ENCODE peak calls at places on chromosomes 3 and 15, in eight cellular contexts. One of them, this sample, is unnamed.

GRCh38 chr15:98896802-98897732 is 110.5 kb downstream of the PGPEP1L start:
- DNase-seq in upper lobe of right lung: no peak
- DNase-seq in NB4: peak
- DNase-seq in Peyer's patch: no peak
- DNase-seq in fibroblast of mammary gland: peak
- DNase-seq in cardiac fibroblast: peak
- DNase-seq in tibial nerve: no peak
- DNase-seq in adrenal gland: peak
- DNase-seq in this sample: peak

GRCh38 chr3:77053769-77054168 is 13.9 kb downstream of the ROBO2 start:
- DNase-seq in upper lobe of right lung: no peak
- DNase-seq in cardiac fibroblast: no peak
- DNase-seq in Peyer's patch: no peak
- DNase-seq in tibial nerve: no peak
- DNase-seq in adrenal gland: no peak
- DNase-seq in NB4: no peak
- DNase-seq in fibroblast of mammary gland: no peak
- DNase-seq in this sample: no peak

GRCh38 chr3:111831840-111832239 is 27.2 kb upstream of the PHLDB2 start:
- DNase-seq in upper lobe of right lung: no peak
- DNase-seq in NB4: peak
- DNase-seq in Peyer's patch: no peak
- DNase-seq in tibial nerve: no peak
- DNase-seq in adrenal gland: no peak
- DNase-seq in fibroblast of mammary gland: no peak
- DNase-seq in cardiac fibroblast: no peak
- DNase-seq in this sample: peak

GRCh38 chr3:194097141-194097880 is 38.6 kb upstream of the HES1 start:
- DNase-seq in upper lobe of right lung: no peak
- DNase-seq in cardiac fibroblast: no peak
- DNase-seq in adrenal gland: no peak
- DNase-seq in tibial nerve: no peak
- DNase-seq in Peyer's patch: no peak
- DNase-seq in NB4: no peak
- DNase-seq in fibroblast of mammary gland: no peak
- DNase-seq in this sample: no peak

GRCh38 chr15:92638291-92638708 is 17.3 kb downstream of the FAM174B start:
- DNase-seq in fibroblast of mammary gland: no peak
- DNase-seq in upper lobe of right lung: no peak
- DNase-seq in adrenal gland: no peak
- DNase-seq in NB4: no peak
- DNase-seq in tibial nerve: no peak
- DNase-seq in Peyer's patch: no peak
- DNase-seq in cardiac fibroblast: no peak
- DNase-seq in this sample: peak

GRCh38 chr3:43998841-43999805 is 242.6 kb upstream of the TOPAZ1 start:
- DNase-seq in NB4: no peak
- DNase-seq in fibroblast of mammary gland: peak
- DNase-seq in cardiac fibroblast: peak
- DNase-seq in adrenal gland: no peak
- DNase-seq in upper lobe of right lung: peak
- DNase-seq in tibial nerve: no peak
- DNase-seq in Peyer's patch: no peak
- DNase-seq in this sample: peak

GRCh38 chr3:194871143-194871863 is 185.6 kb downstream of the FAM43A start:
- DNase-seq in upper lobe of right lung: peak
- DNase-seq in fibroblast of mammary gland: peak
- DNase-seq in NB4: peak
- DNase-seq in adrenal gland: peak
- DNase-seq in Peyer's patch: peak
- DNase-seq in tibial nerve: peak
- DNase-seq in cardiac fibroblast: peak
- DNase-seq in this sample: peak

GRCh38 chr3:137759505-137759904 is 4.6 kb upstream of the SOX14 start:
- DNase-seq in upper lobe of right lung: no peak
- DNase-seq in tibial nerve: no peak
- DNase-seq in adrenal gland: no peak
- DNase-seq in cardiac fibroblast: no peak
- DNase-seq in NB4: no peak
- DNase-seq in Peyer's patch: no peak
- DNase-seq in fibroblast of mammary gland: no peak
- DNase-seq in this sample: no peak

GRCh38 chr3:177579419-177579818 is 382.1 kb upstream of the TBL1XR1 start:
- DNase-seq in cardiac fibroblast: peak
- DNase-seq in adrenal gland: no peak
- DNase-seq in Peyer's patch: no peak
- DNase-seq in tibial nerve: no peak
- DNase-seq in fibroblast of mammary gland: peak
- DNase-seq in NB4: no peak
- DNase-seq in upper lobe of right lung: no peak
- DNase-seq in this sample: no peak

GRCh38 chr3:150217691-150218090 is 190.4 kb upstream of the TSC22D2 start:
- DNase-seq in cardiac fibroblast: no peak
- DNase-seq in Peyer's patch: no peak
- DNase-seq in fibroblast of mammary gland: no peak
- DNase-seq in NB4: no peak
- DNase-seq in upper lobe of right lung: no peak
- DNase-seq in adrenal gland: no peak
- DNase-seq in tibial nerve: no peak
- DNase-seq in this sample: no peak

GRCh38 chr3:184339016-184339415 is 1.6 kb downstream of the FAM131A start:
- DNase-seq in upper lobe of right lung: no peak
- DNase-seq in fibroblast of mammary gland: no peak
- DNase-seq in tibial nerve: no peak
- DNase-seq in cardiac fibroblast: no peak
- DNase-seq in Peyer's patch: no peak
- DNase-seq in NB4: no peak
- DNase-seq in adrenal gland: no peak
- DNase-seq in this sample: no peak

GRCh38 chr15:82572986-82573385 is 32.7 kb upstream of the RPS17 start:
- DNase-seq in adrenal gland: no peak
- DNase-seq in Peyer's patch: no peak
- DNase-seq in upper lobe of right lung: no peak
- DNase-seq in NB4: no peak
- DNase-seq in fibroblast of mammary gland: no peak
- DNase-seq in cardiac fibroblast: no peak
- DNase-seq in tibial nerve: no peak
- DNase-seq in this sample: no peak

GRCh38 chr3:22960326-22960984 is 242.7 kb upstream of the UBE2E2 start:
- DNase-seq in NB4: peak
- DNase-seq in tibial nerve: peak
- DNase-seq in fibroblast of mammary gland: peak
- DNase-seq in cardiac fibroblast: peak
- DNase-seq in upper lobe of right lung: no peak
- DNase-seq in Peyer's patch: no peak
- DNase-seq in adrenal gland: peak
- DNase-seq in this sample: peak

GRCh38 chr15:100284191-100284590 is 57.6 kb downstream of the ADAMTS17 start:
- DNase-seq in tibial nerve: no peak
- DNase-seq in adrenal gland: no peak
- DNase-seq in cardiac fibroblast: no peak
- DNase-seq in NB4: no peak
- DNase-seq in upper lobe of right lung: no peak
- DNase-seq in fibroblast of mammary gland: no peak
- DNase-seq in Peyer's patch: no peak
- DNase-seq in this sample: no peak

GRCh38 chr3:127903596-127903995 is 11.4 kb upstream of the KBTBD12 start:
- DNase-seq in Peyer's patch: no peak
- DNase-seq in cardiac fibroblast: no peak
- DNase-seq in NB4: no peak
- DNase-seq in tibial nerve: no peak
- DNase-seq in fibroblast of mammary gland: no peak
- DNase-seq in adrenal gland: no peak
- DNase-seq in upper lobe of right lung: no peak
- DNase-seq in this sample: no peak

GRCh38 chr15:30922469-30923311 is 19.0 kb downstream of the FAN1 start:
- DNase-seq in NB4: no peak
- DNase-seq in tibial nerve: peak
- DNase-seq in cardiac fibroblast: peak
- DNase-seq in fibroblast of mammary gland: no peak
- DNase-seq in adrenal gland: no peak
- DNase-seq in Peyer's patch: no peak
- DNase-seq in upper lobe of right lung: no peak
- DNase-seq in this sample: peak

DNA sequence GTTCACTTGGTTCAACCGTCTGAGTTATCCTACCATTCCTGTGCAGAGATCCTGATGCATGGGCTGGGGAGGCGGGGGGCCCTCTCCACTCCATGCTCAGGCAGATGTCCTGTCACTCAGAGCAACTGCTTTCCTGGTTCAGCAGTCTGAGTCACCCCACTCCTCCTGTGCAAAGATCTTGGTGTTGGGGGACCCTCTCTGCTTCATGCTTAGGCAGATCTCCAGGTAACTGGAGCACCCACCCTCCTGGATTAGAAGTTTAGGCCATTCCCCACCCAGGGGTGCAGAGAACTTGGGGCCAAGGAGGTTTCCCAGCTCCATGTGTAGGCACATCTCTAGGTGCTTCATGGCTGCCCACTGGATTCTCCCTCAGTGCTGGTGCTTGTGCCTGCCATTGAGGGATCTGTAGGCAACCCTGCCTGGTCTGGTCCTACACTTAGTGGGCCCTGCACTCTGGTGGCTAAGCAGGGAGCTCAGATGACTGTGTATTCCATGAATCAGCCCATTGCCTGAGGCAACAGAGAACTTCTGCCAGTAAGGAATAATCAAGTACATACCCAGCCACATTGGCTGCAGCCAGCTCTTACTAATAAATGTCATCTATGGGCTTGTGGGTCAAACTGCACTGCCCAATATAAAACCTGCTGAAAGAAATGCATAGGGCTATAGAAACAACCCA is 465.4 kb upstream of the THBS1 start:
- DNase-seq in cardiac fibroblast: peak
- DNase-seq in fibroblast of mammary gland: peak
- DNase-seq in tibial nerve: no peak
- DNase-seq in upper lobe of right lung: no peak
- DNase-seq in Peyer's patch: no peak
- DNase-seq in adrenal gland: no peak
- DNase-seq in NB4: no peak
- DNase-seq in this sample: peak
- TF ChIP-seq CTCF in cardiac fibroblast: no peak
- TF ChIP-seq CTCF in fibroblast of mammary gland: no peak
- TF ChIP-seq CTCF in tibial nerve: no peak
- TF ChIP-seq CTCF in upper lobe of right lung: no peak
- TF ChIP-seq CTCF in Peyer's patch: no peak
- TF ChIP-seq CTCF in adrenal gland: no peak
- TF ChIP-seq CTCF in NB4: no peak
- TF ChIP-seq CTCF in this sample: no peak

GRCh38 chr15:22794063-22794462 is 7.6 kb downstream of the NIPA1 start:
- DNase-seq in tibial nerve: no peak
- DNase-seq in upper lobe of right lung: no peak
- DNase-seq in Peyer's patch: no peak
- DNase-seq in cardiac fibroblast: no peak
- DNase-seq in NB4: no peak
- DNase-seq in adrenal gland: no peak
- DNase-seq in fibroblast of mammary gland: no peak
- DNase-seq in this sample: no peak
- H3K4me3 ChIP-seq in tibial nerve: no peak
- H3K4me3 ChIP-seq in upper lobe of right lung: no peak
- H3K4me3 ChIP-seq in Peyer's patch: no peak
- H3K4me3 ChIP-seq in cardiac fibroblast: no peak
- H3K4me3 ChIP-seq in NB4: no peak
- H3K4me3 ChIP-seq in adrenal gland: no peak
- H3K4me3 ChIP-seq in fibroblast of mammary gland: no peak
- H3K4me3 ChIP-seq in this sample: no peak

DNA sequence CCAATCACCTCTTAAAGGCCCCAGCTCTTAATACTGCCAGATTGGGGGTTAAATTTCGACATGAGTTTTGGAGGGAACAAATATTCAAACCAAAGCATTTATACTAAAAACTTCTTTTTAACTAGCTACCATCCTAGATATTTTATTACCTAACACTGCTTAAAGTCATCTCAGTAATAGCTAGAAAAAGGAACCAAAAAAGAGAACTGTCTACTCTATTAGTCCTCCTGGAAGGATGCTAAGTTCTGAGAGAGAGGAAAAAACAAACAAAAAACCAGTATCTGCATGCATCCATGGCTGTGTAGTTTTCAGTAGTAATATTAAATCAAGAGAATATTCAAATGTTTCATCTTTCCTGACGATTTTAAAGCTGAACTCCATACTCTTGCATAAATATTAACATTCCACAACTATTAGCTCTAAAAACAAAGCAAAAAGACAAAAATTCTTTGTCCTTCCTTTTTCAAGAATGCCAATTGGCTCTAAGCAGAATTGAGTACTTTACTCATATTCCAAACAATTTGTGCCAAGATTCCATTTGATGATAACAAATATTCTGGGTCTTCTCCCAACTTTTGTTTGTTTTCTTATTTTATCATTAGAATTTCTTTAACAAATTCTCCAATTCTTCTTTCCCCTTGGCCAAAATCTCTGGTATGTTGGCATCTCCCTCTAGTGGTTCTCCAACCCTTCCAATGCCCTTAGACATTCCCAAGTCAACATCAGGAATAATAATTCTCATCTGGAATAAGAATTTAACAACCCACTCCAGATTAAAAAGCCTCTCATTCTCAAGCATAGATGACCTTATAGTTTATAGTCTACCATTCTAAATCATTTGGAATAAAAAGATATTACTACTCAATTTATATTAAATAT is 5.5 kb downstream of the CPOX start:
- DNase-seq in cardiac fibroblast: no peak
- DNase-seq in adrenal gland: no peak
- DNase-seq in Peyer's patch: no peak
- DNase-seq in tibial nerve: no peak
- DNase-seq in NB4: no peak
- DNase-seq in fibroblast of mammary gland: peak
- DNase-seq in upper lobe of right lung: no peak
- DNase-seq in this sample: peak
- TF ChIP-seq CTCF in cardiac fibroblast: peak
- TF ChIP-seq CTCF in adrenal gland: no peak
- TF ChIP-seq CTCF in Peyer's patch: no peak
- TF ChIP-seq CTCF in tibial nerve: no peak
- TF ChIP-seq CTCF in NB4: no peak
- TF ChIP-seq CTCF in fibroblast of mammary gland: peak
- TF ChIP-seq CTCF in upper lobe of right lung: no peak
- TF ChIP-seq CTCF in this sample: peak

GRCh38 chr3:172260381-172260780 is 187.9 kb downstream of the GHSR start:
- DNase-seq in tibial nerve: no peak
- DNase-seq in upper lobe of right lung: no peak
- DNase-seq in adrenal gland: no peak
- DNase-seq in fibroblast of mammary gland: no peak
- DNase-seq in NB4: no peak
- DNase-seq in cardiac fibroblast: peak
- DNase-seq in Peyer's patch: no peak
- DNase-seq in this sample: peak

GRCh38 chr3:172257638-172258400 is 190.4 kb downstream of the GHSR start:
- DNase-seq in NB4: no peak
- DNase-seq in adrenal gland: no peak
- DNase-seq in Peyer's patch: no peak
- DNase-seq in fibroblast of mammary gland: peak
- DNase-seq in cardiac fibroblast: peak
- DNase-seq in upper lobe of right lung: no peak
- DNase-seq in tibial nerve: no peak
- DNase-seq in this sample: no peak

GRCh38 chr3:172259191-172259590 is 189.1 kb downstream of the GHSR start:
- DNase-seq in upper lobe of right lung: no peak
- DNase-seq in cardiac fibroblast: peak
- DNase-seq in Peyer's patch: no peak
- DNase-seq in NB4: no peak
- DNase-seq in fibroblast of mammary gland: peak
- DNase-seq in adrenal gland: no peak
- DNase-seq in tibial nerve: no peak
- DNase-seq in this sample: peak

GRCh38 chr3:172259726-172260248 is 188.5 kb downstream of the GHSR start:
- DNase-seq in Peyer's patch: no peak
- DNase-seq in cardiac fibroblast: no peak
- DNase-seq in fibroblast of mammary gland: no peak
- DNase-seq in tibial nerve: no peak
- DNase-seq in NB4: no peak
- DNase-seq in upper lobe of right lung: no peak
- DNase-seq in adrenal gland: no peak
- DNase-seq in this sample: peak

GRCh38 chr3:172258616-172259015 is 189.6 kb downstream of the GHSR start:
- DNase-seq in NB4: no peak
- DNase-seq in fibroblast of mammary gland: peak
- DNase-seq in adrenal gland: no peak
- DNase-seq in Peyer's patch: no peak
- DNase-seq in tibial nerve: no peak
- DNase-seq in cardiac fibroblast: peak
- DNase-seq in upper lobe of right lung: no peak
- DNase-seq in this sample: peak
- H3K4me3 ChIP-seq in NB4: no peak
- H3K4me3 ChIP-seq in fibroblast of mammary gland: no peak
- H3K4me3 ChIP-seq in adrenal gland: no peak
- H3K4me3 ChIP-seq in Peyer's patch: no peak
- H3K4me3 ChIP-seq in tibial nerve: no peak
- H3K4me3 ChIP-seq in cardiac fibroblast: no peak
- H3K4me3 ChIP-seq in upper lobe of right lung: no peak
- H3K4me3 ChIP-seq in this sample: no peak